ENCODE peak calls at places on chromosomes 6 and 20, in five cellular contexts. Z is left colon; S is amniotic epithelial cell; D is EL; Y is stimulated activated CD4-positive, alpha-beta T cell treated with anti-CD3 and anti-CD28 coated beads, Interleukin-4, amount 100 ng/mL, for 48 hours. E is an unnamed sample.

GRCh38 chr20:23148721-23149570 is 62.8 kb upstream of the CD93 start:
- DNase-seq in Z (no peak), S (no peak), D (no peak), Y (no peak), E (no peak)

GRCh38 chr6:15626878-15627683 is 35.7 kb downstream of the DTNBP1 start:
- DNase-seq in Z (no peak), S (no peak), D (no peak), Y (no peak), E (no peak)

GRCh38 chr6:149508485-149508884 is 23.7 kb upstream of the ZC3H12D start:
- DNase-seq in Z (no peak), S (no peak), D (no peak), Y (no peak), E (no peak)

GRCh38 chr20:58944610-58945009 is 36.4 kb upstream of the NELFCD start:
- DNase-seq in Z (no peak), S (no peak), D (no peak), Y (no peak), E (no peak)

GRCh38 chr20:50240092-50240491 is 49.5 kb downstream of the CEBPB start:
- DNase-seq in Z (no peak), S (no peak), D (no peak), Y (no peak), E (no peak)

GRCh38 chr6:33621396-33622388 is 570 bp downstream of the ITPR3 start:
- DNase-seq in Z (peak), S (no peak), D (peak), Y (peak), E (peak)

GRCh38 chr20:50635676-50636600 is 55.4 kb downstream of the RIPOR3 start:
- DNase-seq in Z (peak), S (peak), D (peak), Y (peak), E (peak)

GRCh38 chr6:14865609-14866100 is 380.2 kb upstream of the JARID2 start:
- DNase-seq in Z (no peak), S (no peak), D (no peak), Y (no peak), E (no peak)

GRCh38 chr6:30830438-30830837 is 53.9 kb upstream of the DDR1 start:
- DNase-seq in Z (no peak), S (no peak), D (no peak), Y (no peak), E (no peak)

GRCh38 chr6:11702039-11702795 is 76.4 kb downstream of the ADTRP start:
- DNase-seq in Z (peak), S (peak), D (peak), Y (no peak), E (peak)

GRCh38 chr6:6803180-6803978 is 214.9 kb downstream of the LY86 start:
- DNase-seq in Z (peak), S (no peak), D (no peak), Y (no peak), E (no peak)

GRCh38 chr6:117498159-117498558 is 15.7 kb downstream of the DCBLD1 start:
- DNase-seq in Z (no peak), S (peak), D (peak), Y (no peak), E (peak)

GRCh38 chr6:161091972-161092701 is 100.6 kb downstream of the MAP3K4 start:
- DNase-seq in Z (no peak), S (peak), D (peak), Y (no peak), E (no peak)

GRCh38 chr6:105514306-105514705 is 111.4 kb upstream of the PREP start:
- DNase-seq in Z (no peak), S (no peak), D (no peak), Y (no peak), E (peak)

GRCh38 chr6:148869589-148869988 is 122.8 kb downstream of the UST start:
- DNase-seq in Z (no peak), S (peak), D (peak), Y (no peak), E (no peak)

GRCh38 chr20:60820918-60821317 is 431.1 kb upstream of the CDH4 start:
- DNase-seq in Z (no peak), S (no peak), D (no peak), Y (no peak), E (no peak)

GRCh38 chr6:164286021-164286420 is 871.5 kb downstream of the QKI start:
- DNase-seq in Z (no peak), S (no peak), D (no peak), Y (no peak), E (peak)

GRCh38 chr6:167948716-167949115 is 48.8 kb upstream of the KIF25 start:
- DNase-seq in Z (no peak), S (no peak), D (no peak), Y (no peak), E (no peak)

GRCh38 chr6:34573567-34574183 is 17.5 kb upstream of the SPDEF start:
- DNase-seq in Z (no peak), S (no peak), D (no peak), Y (no peak), E (no peak)

GRCh38 chr20:60242836-60243520 is 284.8 kb downstream of the CDH26 start:
- DNase-seq in Z (no peak), S (no peak), D (peak), Y (no peak), E (no peak)

E was measured in dermis blood vessel endothelial cell.